ENCODE peak calls at places on chromosomes 11 and 22, in seven cellular contexts. E, Q, H, V, Z, W and P are unnamed samples.

GRCh38 chr11:114237321-114238280 is 58.6 kb upstream of the NNMT start:
- DNase-seq in H (peak), V (no peak), E (no peak), Q (no peak), W (no peak), Z (no peak), P (no peak)

GRCh38 chr11:47514825-47515647 is 37.9 kb downstream of the CELF1 start:
- DNase-seq in Q (no peak), Z (no peak), W (no peak), H (peak), E (no peak), V (peak), P (no peak)

GRCh38 chr22:20264614-20265452 is 3.3 kb downstream of the RTN4R start:
- DNase-seq in Q (no peak), W (no peak), Z (no peak), H (no peak), V (no peak), E (no peak), P (no peak)

GRCh38 chr22:27776410-27776958 is 25.1 kb downstream of the MN1 start:
- DNase-seq in Q (no peak), H (no peak), Z (no peak), W (no peak), V (peak), E (peak), P (no peak)

GRCh38 chr22:27228771-27229170 is 571.4 kb downstream of the MIAT start:
- DNase-seq in H (no peak), Q (no peak), Z (no peak), W (no peak), V (peak), E (no peak), P (no peak)

GRCh38 chr11:109914809-109915653 is 178.2 kb upstream of the ZC3H12C start:
- DNase-seq in Q (no peak), Z (no peak), W (no peak), V (no peak), H (peak), E (no peak), P (no peak)

GRCh38 chr22:23137905-23138520 is 3.8 kb downstream of the RSPH14 start:
- DNase-seq in Z (no peak), Q (no peak), V (no peak), W (no peak), H (no peak), E (no peak), P (peak)

GRCh38 chr11:57568330-57568766 is 876 bp upstream of the UBE2L6 start:
- DNase-seq in V (peak), H (peak), E (peak), Q (peak), W (no peak), Z (no peak), P (peak)

GRCh38 chr11:79434263-79434662 is 6.6 kb downstream of the TENM4 start:
- DNase-seq in H (no peak), E (no peak), W (no peak), Z (no peak), Q (no peak), V (no peak), P (no peak)

GRCh38 chr22:49827307-49827852 is 293 bp downstream of the BRD1 start:
- DNase-seq in H (no peak), W (no peak), E (no peak), Z (no peak), V (no peak), Q (no peak), P (no peak)

GRCh38 chr11:7927635-7928034 is 3.4 kb downstream of the OR10A6 start:
- DNase-seq in V (no peak), Z (no peak), W (no peak), E (no peak), H (peak), Q (no peak), P (no peak)

GRCh38 chr11:22785251-22785650 is 44.4 kb downstream of the SVIP start:
- DNase-seq in Z (no peak), E (no peak), H (peak), W (no peak), Q (no peak), V (no peak), P (no peak)

GRCh38 chr11:104106136-104106754 is 57.7 kb downstream of the PDGFD start:
- DNase-seq in H (no peak), E (no peak), V (no peak), W (no peak), Q (no peak), Z (no peak), P (no peak)

GRCh38 chr22:23847991-23848864 is 9.4 kb upstream of the DERL3 start:
- DNase-seq in V (peak), E (no peak), Z (peak), H (no peak), W (no peak), Q (no peak), P (no peak)

GRCh38 chr11:134786636-134787035 is 374.6 kb upstream of the B3GAT1 start:
- DNase-seq in Z (no peak), V (no peak), W (no peak), H (no peak), Q (no peak), E (no peak), P (no peak)

GRCh38 chr11:70233511-70233919 is 30.4 kb downstream of the FADD start:
- DNase-seq in Z (no peak), H (peak), V (no peak), W (no peak), E (no peak), Q (no peak), P (no peak)

GRCh38 chr11:100562102-100562501 is 125.0 kb upstream of the ARHGAP42 start:
- DNase-seq in Q (no peak), E (no peak), V (no peak), H (peak), Z (no peak), W (no peak), P (no peak)

GRCh38 chr22:17946691-17947367 is 77.5 kb downstream of the MICAL3 start:
- DNase-seq in H (no peak), V (no peak), Z (no peak), Q (no peak), E (no peak), W (no peak), P (no peak)

GRCh38 chr11:122189259-122189658 is 73.2 kb upstream of the BLID start:
- DNase-seq in Z (no peak), Q (no peak), H (peak), W (no peak), E (no peak), V (no peak), P (no peak)

GRCh38 chr11:124892750-124893454 is 4.8 kb downstream of the ROBO4 start:
- DNase-seq in H (no peak), W (peak), Z (no peak), E (no peak), V (no peak), Q (peak), P (no peak)

GRCh38 chr22:47065756-47066615 is 303.5 kb downstream of the TBC1D22A start:
- DNase-seq in Q (no peak), W (no peak), E (no peak), H (no peak), V (no peak), Z (no peak), P (no peak)

GRCh38 chr11:118894192-118894591 is 10.5 kb downstream of the CXCR5 start:
- DNase-seq in Q (no peak), Z (no peak), W (no peak), H (no peak), V (no peak), E (no peak), P (no peak)

DNA sequence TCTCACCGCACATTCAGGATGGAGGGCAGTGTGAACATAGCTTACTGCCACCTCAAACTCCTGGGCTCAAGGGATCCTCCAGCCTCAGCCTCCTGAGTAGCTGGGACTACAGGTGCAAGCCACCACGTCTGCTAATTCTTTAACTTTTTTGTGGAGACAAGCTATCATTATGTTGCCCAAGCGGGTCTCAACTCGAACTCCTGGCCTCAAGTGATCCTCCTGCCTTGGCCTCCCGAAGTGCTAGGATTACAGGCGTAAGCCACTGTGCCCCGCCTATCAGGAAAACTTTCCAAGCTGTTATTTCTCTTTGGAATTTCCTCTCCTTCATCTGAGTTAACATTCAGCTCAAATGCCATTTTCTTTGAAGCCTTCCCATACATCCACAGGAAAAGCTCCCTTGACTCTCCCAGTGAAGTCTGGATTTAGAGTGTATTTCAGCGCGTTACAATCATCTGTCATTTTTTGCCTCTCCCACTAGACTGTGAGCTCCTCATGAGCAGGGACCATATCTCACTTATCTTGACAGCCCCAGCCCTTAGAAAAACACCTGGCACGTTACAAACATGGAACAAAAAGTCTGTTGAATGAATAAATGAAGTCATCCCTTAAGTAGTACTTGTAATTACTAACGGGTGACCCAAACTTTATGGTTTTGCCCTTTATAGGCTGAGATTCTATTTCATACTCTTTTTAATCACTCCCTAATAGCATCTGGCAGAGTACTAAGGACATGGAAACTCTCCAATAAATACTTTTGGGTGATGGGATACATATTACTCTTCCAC is 2.2 kb downstream of the MRTFA start:
- DNase-seq in W (no peak), V (no peak), E (no peak), Z (no peak), H (no peak), Q (no peak), P (no peak)
- H3K4me3 ChIP-seq in W (peak), V (peak), E (no peak), Z (no peak), H (peak), Q (peak), P (no peak)

GRCh38 chr11:72038491-72038890 is 39.8 kb downstream of the IL18BP start:
- DNase-seq in W (peak), Z (no peak), V (no peak), Q (peak), E (no peak), H (peak), P (no peak)
- H3K4me3 ChIP-seq in W (peak), Z (no peak), V (no peak), Q (peak), E (no peak), H (peak), P (peak)

DNA sequence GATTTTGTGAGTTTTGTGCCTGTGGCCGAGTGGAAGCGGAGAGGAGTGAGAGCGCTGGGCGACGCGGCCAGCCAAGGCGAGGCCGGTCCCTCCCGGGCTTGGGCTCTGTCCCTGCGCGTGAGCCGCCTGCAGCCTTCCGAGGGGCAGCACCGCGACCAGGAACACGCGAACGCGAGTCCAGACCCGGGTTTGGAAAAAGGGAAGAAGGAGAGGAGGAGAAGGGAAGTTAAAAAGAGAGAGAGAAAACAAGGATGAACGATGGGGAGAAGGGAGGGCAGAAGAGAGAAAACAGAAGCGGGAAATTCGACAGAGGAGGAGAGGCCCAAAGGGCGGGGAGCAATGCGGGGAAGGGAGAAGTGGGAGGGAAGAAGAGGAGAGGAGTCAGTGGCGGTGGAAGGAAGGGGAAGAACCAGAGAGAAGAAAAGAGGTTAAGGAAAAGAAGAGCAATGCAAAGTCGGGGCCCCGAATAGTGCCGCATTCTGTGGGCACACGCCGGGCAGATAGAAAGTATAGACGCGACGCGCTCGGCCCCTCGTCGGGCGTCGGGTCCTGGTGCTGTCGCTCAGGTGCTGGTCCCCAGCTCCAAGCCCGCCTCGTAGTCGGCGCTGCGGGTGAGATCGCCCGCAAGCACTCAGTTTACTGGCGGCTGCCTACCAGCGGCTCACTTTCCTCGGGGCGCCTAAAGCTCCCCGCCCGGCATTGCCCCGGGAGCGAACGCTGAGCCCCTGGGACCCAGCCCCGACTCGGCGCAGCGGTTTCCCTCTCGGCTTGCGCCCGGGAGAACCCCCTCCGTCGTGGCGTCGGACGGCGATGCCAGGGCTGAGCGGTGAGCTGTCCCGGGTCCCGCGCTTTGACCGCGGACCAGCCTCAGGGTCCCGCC is 2.8 kb upstream of the BARX2 start:
- DNase-seq in Z (peak), V (peak), E (peak), H (no peak), W (no peak), Q (no peak), P (no peak)
- H3K4me3 ChIP-seq in Z (no peak), V (peak), E (no peak), H (no peak), W (peak), Q (peak), P (no peak)

DNA sequence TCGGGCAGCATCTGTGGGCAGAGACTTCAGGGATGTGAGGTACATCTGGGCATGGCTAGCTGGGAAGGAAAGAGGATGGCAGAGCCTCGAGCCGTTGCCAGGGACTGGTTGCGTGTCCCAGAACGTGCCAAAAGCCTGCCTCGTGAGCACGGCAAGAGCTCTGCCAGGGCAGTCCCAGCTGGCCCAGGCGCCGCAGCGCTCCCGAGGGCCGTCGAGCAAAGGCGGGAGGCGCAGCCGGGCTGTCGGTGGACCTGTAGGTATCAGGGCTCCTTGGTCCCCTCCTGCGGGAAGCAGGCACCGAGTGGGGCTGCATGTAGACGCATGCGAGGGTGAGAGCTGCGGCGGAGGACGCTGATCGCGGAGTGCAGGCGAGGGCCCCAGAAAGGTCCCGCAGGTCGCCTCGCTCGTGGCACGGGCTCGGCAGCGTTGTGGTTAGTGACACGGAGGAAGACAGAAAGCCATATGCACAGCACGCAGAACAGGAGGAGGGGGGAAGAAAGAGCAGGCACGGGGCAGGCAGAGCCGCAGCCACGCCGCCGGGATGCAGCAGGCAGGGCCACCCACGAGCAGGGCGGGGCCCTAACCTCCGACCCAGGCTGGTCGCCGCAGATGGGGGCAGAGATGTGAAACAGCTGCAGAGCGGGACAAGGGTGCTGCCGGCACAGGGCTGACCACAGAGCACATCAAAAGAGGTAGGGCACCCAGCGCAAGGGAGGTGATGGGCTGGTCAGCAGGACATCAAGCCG is 18.0 kb downstream of the LSP1 start:
- DNase-seq in E (no peak), H (no peak), Z (peak), W (peak), Q (no peak), V (peak), P (no peak)
- H3K4me3 ChIP-seq in E (no peak), H (no peak), Z (no peak), W (peak), Q (peak), V (no peak), P (no peak)